ENCODE peak calls at places on chromosomes 12 and 14, in eight cellular contexts. J is tibial nerve, N is HepG2, E is sigmoid colon, U is A549, S is stomach, P is SK-N-SH, A is suprapubic skin. V is an unnamed sample.

GRCh38 chr12:56029666-56030293 is 8.9 kb downstream of the IKZF4 start:
- DNase-seq in J (peak; percentile 33), N (peak; percentile 71), E (no peak), U (peak; percentile 67), S (peak; percentile 37), P (peak; percentile 76), A (no peak), V (no peak)

GRCh38 chr12:82963961-82964360 is 277.3 kb downstream of the TMTC2 start:
- DNase-seq in J (no peak), N (no peak), E (no peak), U (no peak), S (no peak), P (no peak), A (no peak), V (no peak)

GRCh38 chr12:22312336-22312735 is 22.2 kb downstream of the ST8SIA1 start:
- DNase-seq in J (peak; percentile 38), N (peak; percentile 5), E (no peak), U (peak; percentile 52), S (no peak), P (no peak), A (no peak), V (no peak)

GRCh38 chr14:31879661-31880348 is 197.3 kb upstream of the ARHGAP5 start:
- DNase-seq in J (no peak), N (no peak), E (no peak), U (no peak), S (no peak), P (no peak), A (no peak), V (no peak)

GRCh38 chr12:109064143-109064542 is 11.8 kb downstream of the USP30 start:
- DNase-seq in J (no peak), N (no peak), E (no peak), U (no peak), S (no peak), P (no peak), A (no peak), V (no peak)

GRCh38 chr12:46217686-46218508 is 50.9 kb downstream of the SLC38A1 start:
- DNase-seq in J (peak; percentile 58), N (no peak), E (no peak), U (no peak), S (peak; percentile 34), P (no peak), A (no peak), V (peak; percentile 77)

GRCh38 chr12:13234045-13234641 is 37.6 kb downstream of the EMP1 start:
- DNase-seq in J (peak; percentile 96), N (peak; percentile 34), E (no peak), U (peak; percentile 72), S (peak; percentile 37), P (peak; percentile 46), A (no peak), V (no peak)

GRCh38 chr14:96167224-96168148 is 37.2 kb upstream of the BDKRB2 start:
- DNase-seq in J (no peak), N (no peak), E (peak; percentile 51), U (peak; percentile 78), S (no peak), P (no peak), A (peak; percentile 48), V (no peak)

GRCh38 chr14:95948608-95949007 is 72.0 kb downstream of the TUNAR start:
- DNase-seq in J (no peak), N (no peak), E (no peak), U (no peak), S (no peak), P (no peak), A (no peak), V (no peak)

GRCh38 chr14:50736932-50737419 is 68.9 kb upstream of the SAV1 start:
- DNase-seq in J (no peak), N (no peak), E (no peak), U (no peak), S (no peak), P (no peak), A (no peak), V (no peak)

GRCh38 chr14:61190341-61190740 is 90.8 kb downstream of the TMEM30B start:
- DNase-seq in J (no peak), N (no peak), E (no peak), U (no peak), S (no peak), P (no peak), A (no peak), V (no peak)

GRCh38 chr14:54637829-54638446 is 71.0 kb downstream of the SAMD4A start:
- DNase-seq in J (no peak), N (no peak), E (no peak), U (peak; percentile 24), S (no peak), P (no peak), A (no peak), V (no peak)

GRCh38 chr12:132218915-132219314 is 74.7 kb downstream of the NOC4L start:
- DNase-seq in J (no peak), N (peak; percentile 35), E (no peak), U (peak; percentile 51), S (no peak), P (peak; percentile 77), A (no peak), V (no peak)

GRCh38 chr12:108826807-108827721 is 30.3 kb downstream of the SSH1 start:
- DNase-seq in J (no peak), N (no peak), E (no peak), U (no peak), S (no peak), P (peak; percentile 43), A (no peak), V (no peak)

GRCh38 chr12:10088955-10089354 is 9.8 kb downstream of the CLEC1A start:
- DNase-seq in J (no peak), N (no peak), E (no peak), U (no peak), S (no peak), P (no peak), A (no peak), V (no peak)

GRCh38 chr12:52794479-52795331 is 1.2 kb downstream of the KRT3 start:
- DNase-seq in J (no peak), N (no peak), E (no peak), U (no peak), S (no peak), P (no peak), A (no peak), V (no peak)

GRCh38 chr14:61893371-61893940 is 131.2 kb downstream of the SNAPC1 start:
- DNase-seq in J (no peak), N (no peak), E (no peak), U (no peak), S (no peak), P (no peak), A (no peak), V (no peak)

GRCh38 chr14:34981743-34982420 is 910 bp upstream of the SRP54 start:
- DNase-seq in J (peak; percentile 7), N (no peak), E (no peak), U (peak; percentile 58), S (no peak), P (peak; percentile 22), A (no peak), V (no peak)

GRCh38 chr12:122394626-122395194 is 27.8 kb downstream of the CLIP1 start:
- DNase-seq in J (peak; percentile 43), N (no peak), E (no peak), U (no peak), S (no peak), P (peak; percentile 23), A (no peak), V (no peak)

DNA sequence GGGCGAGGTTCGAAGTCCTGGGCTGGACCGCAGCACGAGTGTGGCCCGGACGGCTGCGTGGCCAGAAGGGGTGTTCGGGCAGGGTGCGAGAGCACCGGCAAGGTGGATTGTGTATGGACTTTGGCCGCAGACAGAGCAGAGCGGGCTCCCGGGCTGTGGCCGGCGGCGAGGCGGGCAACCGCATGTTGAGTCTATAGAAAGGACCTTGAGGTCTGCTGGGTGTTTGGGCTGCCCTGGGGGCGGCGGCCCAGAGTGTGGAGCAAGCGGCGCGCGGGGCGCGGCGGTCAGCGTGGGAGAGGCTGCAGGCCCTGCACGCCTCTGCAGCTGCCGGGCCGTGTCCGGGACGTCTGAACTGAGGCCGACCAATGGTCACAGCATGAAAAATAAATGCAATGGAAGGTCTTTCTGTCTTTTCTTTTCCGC is 5.7 kb upstream of the HOXC9 start:
- DNase-seq in J (no peak), N (peak; percentile 57), E (no peak), U (no peak), S (no peak), P (peak; percentile 55), A (no peak), V (no peak)
- H3K4me3 ChIP-seq in J (peak overlapping the region; percentile 59), N (peak overlapping the region; percentile 29), E (no peak overlapping the region), U (no peak overlapping the region), S (no peak overlapping the region), P (no peak overlapping the region), A (peak overlapping the region; percentile 67), V (no peak overlapping the region)

DNA sequence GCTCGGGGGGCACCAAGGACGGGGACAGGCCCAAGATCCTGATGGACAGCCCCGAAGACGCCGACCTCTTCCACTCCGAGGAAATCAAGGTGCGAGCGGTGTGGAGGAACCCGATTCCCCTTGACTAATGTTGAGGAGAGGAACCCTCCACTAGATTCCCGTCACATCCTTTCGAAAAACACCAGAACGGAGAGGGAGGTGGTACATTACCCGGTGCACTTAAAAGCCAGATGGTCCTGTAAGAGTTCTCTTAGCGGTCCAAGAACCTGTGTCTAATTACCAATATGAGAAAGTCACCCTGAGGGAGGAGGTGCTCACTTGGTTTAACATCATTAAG is 350 bp downstream of the PRKAB1 start:
- DNase-seq in J (no peak), N (no peak), E (no peak), U (no peak), S (no peak), P (no peak), A (no peak), V (no peak)
- TF ChIP-seq EP300 in J (no peak), N (no peak), E (no peak), U (no peak), S (no peak), P (no peak), A (no peak), V (no peak)

DNA sequence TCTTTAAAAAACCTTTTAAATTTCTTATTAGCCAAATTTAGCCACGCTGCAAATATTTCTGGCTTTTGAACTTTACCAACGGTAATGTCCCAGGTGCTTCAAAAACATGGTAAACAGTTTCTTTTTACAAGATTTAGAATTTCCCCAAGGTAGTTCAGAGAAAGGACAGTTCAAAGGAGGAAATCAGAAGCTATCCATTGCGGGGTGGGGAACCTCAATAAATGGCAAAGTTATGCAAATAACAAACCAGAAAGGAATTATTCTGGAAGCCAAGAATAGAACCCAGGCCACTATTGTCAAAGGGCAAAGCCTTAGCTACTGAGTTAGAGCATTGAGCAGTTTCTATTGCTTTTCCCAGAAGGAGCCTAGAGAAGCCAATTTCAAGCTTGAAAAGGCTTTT is 62.3 kb downstream of the PDE6H start:
- DNase-seq in J (no peak), N (no peak), E (no peak), U (no peak), S (no peak), P (no peak), A (no peak), V (no peak)
- H3K4me3 ChIP-seq in J (no peak overlapping the region), N (no peak overlapping the region), E (no peak overlapping the region), U (no peak overlapping the region), S (no peak overlapping the region), P (no peak overlapping the region), A (no peak overlapping the region), V (no peak overlapping the region)

DNA sequence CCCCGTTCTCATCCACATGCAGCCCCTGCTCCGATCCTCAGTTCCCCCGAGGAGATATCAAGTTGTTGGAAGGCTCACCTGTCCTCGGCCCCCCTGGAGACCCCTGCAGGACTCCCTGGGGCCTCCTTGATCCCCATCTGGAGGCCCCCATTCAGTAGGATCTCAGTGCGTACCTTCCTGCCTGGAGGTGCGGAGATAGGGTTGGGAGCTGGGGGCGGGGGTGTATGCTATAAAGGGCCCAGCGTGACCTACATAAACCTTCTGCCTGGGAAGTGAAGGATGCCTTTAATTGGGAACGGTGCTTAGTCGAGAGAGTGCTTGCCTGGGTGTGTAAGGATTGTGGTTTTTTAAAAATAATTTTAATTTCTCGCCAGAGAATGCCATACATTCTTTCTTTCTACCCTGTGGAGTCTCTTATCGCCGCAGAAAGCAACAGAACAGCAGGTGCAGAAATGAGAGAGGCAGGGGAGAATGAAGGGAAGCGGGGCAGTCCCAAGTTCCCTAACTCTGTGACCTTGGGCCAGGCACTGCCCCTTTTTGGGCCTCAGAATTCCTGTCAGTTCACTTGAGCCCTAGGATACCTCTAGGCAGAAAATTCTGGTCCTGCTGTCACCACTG is 153.7 kb downstream of the TSPAN9 start:
- DNase-seq in J (no peak), N (no peak), E (no peak), U (no peak), S (no peak), P (no peak), A (no peak), V (no peak)
- TF ChIP-seq EP300 in J (no peak), N (no peak), E (no peak), U (no peak), S (no peak), P (no peak), A (no peak), V (no peak)

V was measured in upper lobe of left lung.